ENCODE peak calls at places on chromosomes 11 and 22, in seven cellular contexts. E, K, J, D, Y, A and N are unnamed samples.

GRCh38 chr22:16803255-16803917 is 21.8 kb downstream of the XKR3 start:
- DNase-seq in E (no peak), K (no peak), J (no peak), D (no peak), Y (no peak), A (no peak), N (no peak)

GRCh38 chr22:49306632-49306975 is 521.1 kb downstream of the BRD1 start:
- DNase-seq in E (no peak), K (peak), J (no peak), D (peak), Y (no peak), A (no peak), N (peak)

GRCh38 chr11:110069158-110069737 is 23.9 kb upstream of the ZC3H12C start:
- DNase-seq in E (peak), K (peak), J (peak), D (peak), Y (peak), A (no peak), N (no peak)

GRCh38 chr22:19912236-19912999 is 29.2 kb upstream of the COMT start:
- DNase-seq in E (no peak), K (no peak), J (peak), D (peak), Y (no peak), A (no peak), N (no peak)

GRCh38 chr11:45238724-45239123 is 47.4 kb downstream of the SYT13 start:
- DNase-seq in E (no peak), K (no peak), J (no peak), D (peak), Y (no peak), A (peak), N (no peak)

GRCh38 chr11:16381177-16381576 is 24.8 kb upstream of the SOX6 start:
- DNase-seq in E (no peak), K (no peak), J (no peak), D (no peak), Y (no peak), A (no peak), N (no peak)

GRCh38 chr11:74524501-74524900 is 31.0 kb upstream of the LIPT2 start:
- DNase-seq in E (no peak), K (no peak), J (no peak), D (no peak), Y (no peak), A (no peak), N (no peak)

GRCh38 chr11:3128356-3129180 is 36.5 kb downstream of the OSBPL5 start:
- DNase-seq in E (peak), K (no peak), J (no peak), D (peak), Y (no peak), A (no peak), N (no peak)

GRCh38 chr22:48198489-48199459 is 1436.3 kb downstream of the TBC1D22A start:
- DNase-seq in E (no peak), K (no peak), J (no peak), D (no peak), Y (no peak), A (no peak), N (peak)

GRCh38 chr11:113960702-113961330 is 14.1 kb upstream of the HTR3A start:
- DNase-seq in E (no peak), K (no peak), J (peak), D (peak), Y (no peak), A (no peak), N (no peak)

GRCh38 chr11:26841818-26842457 is 120.1 kb upstream of the SLC5A12 start:
- DNase-seq in E (no peak), K (no peak), J (no peak), D (peak), Y (no peak), A (no peak), N (no peak)

GRCh38 chr11:108618529-108618928 is 25.0 kb upstream of the EXPH5 start:
- DNase-seq in E (no peak), K (no peak), J (no peak), D (no peak), Y (no peak), A (no peak), N (no peak)

GRCh38 chr22:39152511-39153219 is at the start of gene CBX7:
- DNase-seq in E (peak), K (peak), J (peak), D (peak), Y (peak), A (no peak), N (peak)

GRCh38 chr11:58576792-58577440 is 1.3 kb upstream of the LPXN start:
- DNase-seq in E (no peak), K (no peak), J (peak), D (no peak), Y (no peak), A (no peak), N (no peak)

GRCh38 chr11:58577441-58578135 is 1.3 kb upstream of the ZFP91 start:
- DNase-seq in E (peak), K (peak), J (peak), D (no peak), Y (peak), A (peak), N (no peak)

GRCh38 chr11:58575377-58576020 is at the start of gene LPXN:
- DNase-seq in E (no peak), K (no peak), J (peak), D (no peak), Y (no peak), A (peak), N (no peak)

GRCh38 chr11:58573451-58574104 is 2.1 kb downstream of the LPXN start:
- DNase-seq in E (peak), K (peak), J (peak), D (peak), Y (no peak), A (peak), N (no peak)

GRCh38 chr11:58574851-58575250 is 805 bp downstream of the LPXN start:
- DNase-seq in E (no peak), K (no peak), J (no peak), D (peak), Y (no peak), A (peak), N (no peak)
- H3K4me3 ChIP-seq in E (peak), K (peak), J (peak), D (peak), Y (peak), A (peak), N (peak)

GRCh38 chr11:129691154-129691553 is 124.5 kb upstream of the TMEM45B start:
- DNase-seq in E (no peak), K (no peak), J (no peak), D (no peak), Y (no peak), A (no peak), N (no peak)

GRCh38 chr11:129695543-129696308 is 119.9 kb upstream of the TMEM45B start:
- DNase-seq in E (peak), K (no peak), J (peak), D (peak), Y (no peak), A (no peak), N (no peak)

GRCh38 chr11:129694966-129695365 is 120.7 kb upstream of the TMEM45B start:
- DNase-seq in E (no peak), K (no peak), J (no peak), D (peak), Y (no peak), A (no peak), N (no peak)

GRCh38 chr11:129696309-129696989 is 119.2 kb upstream of the TMEM45B start:
- DNase-seq in E (no peak), K (no peak), J (no peak), D (no peak), Y (no peak), A (no peak), N (no peak)

DNA sequence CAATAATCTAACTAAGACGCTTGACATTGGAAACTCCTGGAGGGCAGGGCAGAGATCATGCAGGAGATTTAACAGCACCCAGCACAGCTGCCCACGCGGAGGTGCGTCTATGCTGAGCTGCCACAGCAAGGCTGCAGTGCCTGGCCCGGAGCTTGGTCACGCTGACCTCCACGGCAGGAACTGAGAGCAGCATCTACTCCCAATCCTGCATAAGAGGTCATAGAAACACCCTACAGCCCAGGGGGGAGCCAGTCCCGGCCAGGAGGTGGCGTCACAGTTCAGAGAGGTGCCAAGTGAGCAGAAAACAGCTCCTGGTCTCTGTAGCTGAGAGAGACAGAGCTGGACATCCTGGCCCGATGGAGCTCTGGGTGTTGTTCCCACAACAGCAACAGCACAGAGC is 121.1 kb upstream of the TMEM45B start:
- DNase-seq in E (no peak), K (no peak), J (peak), D (peak), Y (no peak), A (no peak), N (no peak)
- TF ChIP-seq CTCF in E (no peak), K (no peak), J (peak), D (peak), Y (peak), A (no peak), N (no peak)

GRCh38 chr11:124762077-124762623 is at the start of gene ESAM:
- DNase-seq in E (peak), K (no peak), J (no peak), D (no peak), Y (no peak), A (no peak), N (no peak)

GRCh38 chr11:124762624-124763155 is 600 bp upstream of the ESAM start:
- DNase-seq in E (no peak), K (no peak), J (no peak), D (peak), Y (no peak), A (no peak), N (no peak)

GRCh38 chr11:124760205-124760652 is 1.9 kb downstream of the ESAM start:
- DNase-seq in E (peak), K (no peak), J (no peak), D (peak), Y (no peak), A (no peak), N (no peak)

GRCh38 chr11:124760806-124761205 is 1.3 kb downstream of the ESAM start:
- DNase-seq in E (no peak), K (no peak), J (no peak), D (peak), Y (no peak), A (no peak), N (no peak)

GRCh38 chr11:124761301-124762021 is 629 bp downstream of the ESAM start:
- DNase-seq in E (peak), K (no peak), J (no peak), D (no peak), Y (no peak), A (no peak), N (no peak)
- H3K4me3 ChIP-seq in E (peak), K (peak), J (no peak), D (no peak), Y (no peak), A (no peak), N (peak)

GRCh38 chr11:116328410-116328809 is 444.4 kb downstream of the BUD13 start:
- DNase-seq in E (no peak), K (no peak), J (no peak), D (no peak), Y (no peak), A (no peak), N (no peak)
- TF ChIP-seq CTCF in E (no peak), K (no peak), J (no peak), D (no peak), Y (no peak), A (no peak), N (no peak)

GRCh38 chr11:66338276-66339162 is 2.3 kb upstream of the RIN1 start:
- DNase-seq in E (peak), K (peak), J (peak), D (peak), Y (no peak), A (no peak), N (no peak)

GRCh38 chr11:66334605-66335442 is 1.4 kb downstream of the RIN1 start:
- DNase-seq in E (peak), K (peak), J (peak), D (peak), Y (no peak), A (no peak), N (peak)

GRCh38 chr11:66335531-66336233 is 552 bp downstream of the RIN1 start:
- DNase-seq in E (peak), K (peak), J (peak), D (peak), Y (no peak), A (no peak), N (peak)

GRCh38 chr11:66337103-66337899 is 1.1 kb upstream of the RIN1 start:
- DNase-seq in E (peak), K (peak), J (no peak), D (peak), Y (no peak), A (no peak), N (peak)

DNA sequence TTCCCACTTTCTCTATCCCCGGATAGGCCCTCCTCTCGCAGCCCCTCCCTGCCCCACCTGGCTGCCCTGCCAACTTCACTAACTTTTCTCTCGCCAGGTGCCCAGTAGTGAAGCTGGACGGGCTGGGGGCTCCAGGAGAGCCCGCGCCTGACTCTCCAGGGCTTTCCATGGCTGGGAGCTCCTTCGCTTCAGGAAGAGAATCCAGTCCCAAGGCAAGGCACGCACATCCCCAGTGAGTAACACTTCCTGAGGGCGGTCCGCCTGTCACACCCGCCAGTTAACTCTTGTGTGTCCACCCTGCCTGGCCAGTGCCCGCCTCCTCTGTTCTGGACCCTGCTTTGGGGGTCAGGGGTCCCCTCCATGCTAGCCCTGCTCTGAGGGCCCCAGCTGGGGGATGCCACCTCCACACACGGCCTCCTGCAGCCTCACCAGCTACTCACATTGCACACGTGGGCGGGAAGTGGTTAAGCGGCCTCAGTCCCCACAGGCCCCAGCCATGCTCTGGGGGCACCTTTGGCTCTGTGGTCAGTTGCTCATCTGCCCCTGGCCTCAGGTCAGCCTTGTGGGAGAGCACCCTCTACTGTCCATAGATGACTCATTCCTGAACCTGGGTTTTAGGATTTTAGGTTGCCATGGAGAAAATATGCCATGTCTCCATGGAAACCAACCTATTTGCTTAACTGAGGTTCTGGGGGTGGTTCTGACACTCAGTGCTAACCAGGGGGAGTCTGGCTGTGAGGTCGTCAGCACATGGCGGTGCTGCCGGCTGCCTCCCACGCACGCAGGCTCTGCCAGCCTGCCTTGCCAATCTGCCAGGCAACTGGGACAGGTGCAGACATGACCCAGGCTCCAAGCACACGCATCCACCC is at the start of gene RIN1:
- DNase-seq in E (peak), K (peak), J (peak), D (peak), Y (peak), A (peak), N (peak)
- H3K4me3 ChIP-seq in E (peak), K (peak), J (peak), D (peak), Y (peak), A (peak), N (peak)

GRCh38 chr11:1736447-1736992 is 13.9 kb downstream of the IFITM10 start:
- DNase-seq in E (no peak), K (no peak), J (no peak), D (no peak), Y (no peak), A (no peak), N (no peak)
- TF ChIP-seq CTCF in E (no peak), K (no peak), J (no peak), D (no peak), Y (no peak), A (no peak), N (no peak)

GRCh38 chr11:849951-850776 is 7.5 kb downstream of the TSPAN4 start:
- DNase-seq in E (no peak), K (no peak), J (no peak), D (no peak), Y (no peak), A (no peak), N (no peak)
- H3K4me3 ChIP-seq in E (peak), K (peak), J (no peak), D (no peak), Y (peak), A (no peak), N (peak)

DNA sequence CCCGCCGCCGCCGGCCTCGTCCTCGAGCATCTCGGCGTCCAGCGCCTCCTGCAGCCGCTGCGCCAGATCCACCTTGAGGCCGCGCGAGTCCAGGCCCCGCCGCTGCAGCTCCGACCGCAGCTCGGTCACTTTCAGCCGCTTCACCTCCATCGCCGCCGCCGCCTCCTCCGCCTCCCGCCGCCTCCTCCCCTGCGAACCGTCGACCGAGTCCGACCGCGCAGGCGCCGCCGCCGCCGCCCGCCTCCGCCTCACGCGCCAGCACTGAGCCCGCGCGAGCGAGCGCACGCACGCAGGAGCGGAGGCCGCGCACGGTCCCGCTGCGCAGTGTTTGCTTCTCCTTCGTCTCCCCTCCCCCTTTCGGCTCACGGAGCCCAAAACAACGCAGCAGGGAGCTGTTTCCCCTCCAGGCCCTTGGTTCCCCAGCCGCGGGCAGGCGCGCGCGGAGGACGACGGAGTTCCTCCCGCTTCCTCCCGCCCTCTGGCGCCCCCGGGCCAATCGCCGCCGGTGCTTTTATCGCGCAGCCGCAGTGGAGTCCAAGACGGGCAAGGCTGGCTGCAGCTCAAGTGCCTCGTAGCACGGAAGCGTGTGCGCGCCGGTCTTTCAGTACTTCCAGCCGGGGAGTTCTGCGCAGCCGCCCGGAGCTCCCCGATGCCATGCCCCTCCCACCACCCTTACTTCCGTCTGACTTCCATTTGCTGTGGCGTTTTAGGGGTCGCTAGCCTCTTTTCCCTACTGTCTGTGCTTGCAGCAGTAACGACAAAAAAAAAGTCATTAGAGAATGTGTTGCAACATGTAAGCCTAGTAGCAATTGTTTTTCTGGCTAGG is at the start of gene HNRNPUL2:
- DNase-seq in E (peak), K (peak), J (peak), D (peak), Y (peak), A (peak), N (peak)
- TF ChIP-seq CTCF in E (no peak), K (no peak), J (no peak), D (no peak), Y (no peak), A (no peak), N (no peak)

DNA sequence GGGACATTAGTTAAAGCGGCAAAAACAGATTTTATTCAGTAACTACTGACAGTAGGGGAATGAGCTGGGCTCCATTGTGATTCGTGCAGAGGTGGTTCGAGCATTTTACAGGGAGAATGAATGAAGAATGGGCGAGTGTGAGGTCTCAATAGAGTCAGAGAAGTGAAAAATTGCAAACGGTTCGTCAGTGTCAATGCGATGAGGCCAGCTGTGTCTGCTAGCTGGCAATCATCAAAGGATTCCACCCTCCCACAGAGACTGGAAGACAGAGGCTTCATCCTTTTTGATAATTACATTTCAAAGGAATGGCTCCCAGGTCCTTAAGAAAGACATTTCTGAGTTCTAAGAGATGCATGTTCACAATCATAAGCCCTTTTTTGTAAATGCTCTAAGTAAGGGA is 17.4 kb downstream of the OR4D9 start:
- DNase-seq in E (no peak), K (no peak), J (no peak), D (no peak), Y (no peak), A (no peak), N (no peak)
- H3K4me3 ChIP-seq in E (no peak), K (no peak), J (no peak), D (no peak), Y (no peak), A (no peak), N (no peak)